ENCODE peak calls at places on chromosomes 13 and 19, in five cellular contexts. One of them, this sample, is unnamed.

GRCh38 chr13:51585696-51586095 is 1.4 kb downstream of the WDFY2 start:
- DNase-seq in cardiac fibroblast: peak
- DNase-seq in activated naive CD8-positive, alpha-beta T cell treated with anti-CD3 and anti-CD28 coated beads, Interleukin-2, amount 50 U/mL, for 24 hours: no peak
- DNase-seq in upper lobe of right lung: no peak
- DNase-seq in NAMALWA: peak
- DNase-seq in this sample: no peak

GRCh38 chr19:45663800-45664199 is 4.2 kb upstream of the GIPR start:
- DNase-seq in activated naive CD8-positive, alpha-beta T cell treated with anti-CD3 and anti-CD28 coated beads, Interleukin-2, amount 50 U/mL, for 24 hours: no peak
- DNase-seq in NAMALWA: no peak
- DNase-seq in cardiac fibroblast: no peak
- DNase-seq in upper lobe of right lung: no peak
- DNase-seq in this sample: no peak

GRCh38 chr13:49214917-49215376 is 5.2 kb upstream of the MLNR start:
- DNase-seq in cardiac fibroblast: peak
- DNase-seq in upper lobe of right lung: peak
- DNase-seq in NAMALWA: peak
- DNase-seq in activated naive CD8-positive, alpha-beta T cell treated with anti-CD3 and anti-CD28 coated beads, Interleukin-2, amount 50 U/mL, for 24 hours: peak
- DNase-seq in this sample: peak

GRCh38 chr19:56611288-56611687 is 16.2 kb downstream of the ZNF71 start:
- DNase-seq in activated naive CD8-positive, alpha-beta T cell treated with anti-CD3 and anti-CD28 coated beads, Interleukin-2, amount 50 U/mL, for 24 hours: no peak
- DNase-seq in NAMALWA: no peak
- DNase-seq in cardiac fibroblast: no peak
- DNase-seq in upper lobe of right lung: no peak
- DNase-seq in this sample: no peak

GRCh38 chr19:53328967-53329366 is 4.6 kb upstream of the ZNF845 start:
- DNase-seq in cardiac fibroblast: peak
- DNase-seq in NAMALWA: no peak
- DNase-seq in upper lobe of right lung: peak
- DNase-seq in activated naive CD8-positive, alpha-beta T cell treated with anti-CD3 and anti-CD28 coated beads, Interleukin-2, amount 50 U/mL, for 24 hours: no peak
- DNase-seq in this sample: peak

GRCh38 chr13:43425234-43425633 is 361.5 kb downstream of the ENOX1 start:
- DNase-seq in upper lobe of right lung: no peak
- DNase-seq in cardiac fibroblast: no peak
- DNase-seq in NAMALWA: no peak
- DNase-seq in activated naive CD8-positive, alpha-beta T cell treated with anti-CD3 and anti-CD28 coated beads, Interleukin-2, amount 50 U/mL, for 24 hours: no peak
- DNase-seq in this sample: no peak

GRCh38 chr13:73851104-73851503 is 283.1 kb downstream of the KLF12 start:
- DNase-seq in activated naive CD8-positive, alpha-beta T cell treated with anti-CD3 and anti-CD28 coated beads, Interleukin-2, amount 50 U/mL, for 24 hours: no peak
- DNase-seq in cardiac fibroblast: peak
- DNase-seq in upper lobe of right lung: no peak
- DNase-seq in NAMALWA: no peak
- DNase-seq in this sample: no peak

GRCh38 chr13:60679928-60680693 is 283.1 kb downstream of the TDRD3 start:
- DNase-seq in activated naive CD8-positive, alpha-beta T cell treated with anti-CD3 and anti-CD28 coated beads, Interleukin-2, amount 50 U/mL, for 24 hours: no peak
- DNase-seq in upper lobe of right lung: no peak
- DNase-seq in cardiac fibroblast: peak
- DNase-seq in NAMALWA: no peak
- DNase-seq in this sample: no peak

GRCh38 chr19:2274185-2274711 is 7.7 kb downstream of the PEAK3 start:
- DNase-seq in NAMALWA: no peak
- DNase-seq in activated naive CD8-positive, alpha-beta T cell treated with anti-CD3 and anti-CD28 coated beads, Interleukin-2, amount 50 U/mL, for 24 hours: no peak
- DNase-seq in upper lobe of right lung: no peak
- DNase-seq in cardiac fibroblast: no peak
- DNase-seq in this sample: no peak

GRCh38 chr19:38270587-38271167 is 6.3 kb downstream of the SPINT2 start:
- DNase-seq in upper lobe of right lung: no peak
- DNase-seq in cardiac fibroblast: peak
- DNase-seq in NAMALWA: no peak
- DNase-seq in activated naive CD8-positive, alpha-beta T cell treated with anti-CD3 and anti-CD28 coated beads, Interleukin-2, amount 50 U/mL, for 24 hours: no peak
- DNase-seq in this sample: no peak

GRCh38 chr19:15640294-15640903 is at the start of gene CYP4F3:
- DNase-seq in upper lobe of right lung: peak
- DNase-seq in cardiac fibroblast: no peak
- DNase-seq in NAMALWA: no peak
- DNase-seq in activated naive CD8-positive, alpha-beta T cell treated with anti-CD3 and anti-CD28 coated beads, Interleukin-2, amount 50 U/mL, for 24 hours: no peak
- DNase-seq in this sample: no peak

GRCh38 chr13:112240076-112240475 is 136.1 kb upstream of the SPACA7 start:
- DNase-seq in activated naive CD8-positive, alpha-beta T cell treated with anti-CD3 and anti-CD28 coated beads, Interleukin-2, amount 50 U/mL, for 24 hours: no peak
- DNase-seq in upper lobe of right lung: peak
- DNase-seq in NAMALWA: no peak
- DNase-seq in cardiac fibroblast: no peak
- DNase-seq in this sample: no peak

GRCh38 chr19:13804830-13805683 is 9.8 kb downstream of the ZSWIM4 start:
- DNase-seq in upper lobe of right lung: no peak
- DNase-seq in NAMALWA: no peak
- DNase-seq in activated naive CD8-positive, alpha-beta T cell treated with anti-CD3 and anti-CD28 coated beads, Interleukin-2, amount 50 U/mL, for 24 hours: no peak
- DNase-seq in cardiac fibroblast: no peak
- DNase-seq in this sample: peak

GRCh38 chr13:41652735-41653361 is 195.5 kb downstream of the RGCC start:
- DNase-seq in upper lobe of right lung: no peak
- DNase-seq in NAMALWA: peak
- DNase-seq in cardiac fibroblast: peak
- DNase-seq in activated naive CD8-positive, alpha-beta T cell treated with anti-CD3 and anti-CD28 coated beads, Interleukin-2, amount 50 U/mL, for 24 hours: peak
- DNase-seq in this sample: peak

GRCh38 chr13:109707044-109707794 is 79.2 kb downstream of the IRS2 start:
- DNase-seq in NAMALWA: peak
- DNase-seq in upper lobe of right lung: no peak
- DNase-seq in activated naive CD8-positive, alpha-beta T cell treated with anti-CD3 and anti-CD28 coated beads, Interleukin-2, amount 50 U/mL, for 24 hours: no peak
- DNase-seq in cardiac fibroblast: no peak
- DNase-seq in this sample: no peak

GRCh38 chr19:41302624-41303351 is 7.2 kb upstream of the CCDC97 start:
- DNase-seq in cardiac fibroblast: no peak
- DNase-seq in NAMALWA: no peak
- DNase-seq in activated naive CD8-positive, alpha-beta T cell treated with anti-CD3 and anti-CD28 coated beads, Interleukin-2, amount 50 U/mL, for 24 hours: peak
- DNase-seq in upper lobe of right lung: peak
- DNase-seq in this sample: peak

GRCh38 chr19:5775668-5776309 is 8.8 kb downstream of the PRR22 start:
- DNase-seq in cardiac fibroblast: peak
- DNase-seq in activated naive CD8-positive, alpha-beta T cell treated with anti-CD3 and anti-CD28 coated beads, Interleukin-2, amount 50 U/mL, for 24 hours: no peak
- DNase-seq in NAMALWA: no peak
- DNase-seq in upper lobe of right lung: no peak
- DNase-seq in this sample: no peak

GRCh38 chr19:17579523-17580244 is 24.2 kb downstream of the COLGALT1 start:
- DNase-seq in upper lobe of right lung: peak
- DNase-seq in NAMALWA: peak
- DNase-seq in cardiac fibroblast: peak
- DNase-seq in activated naive CD8-positive, alpha-beta T cell treated with anti-CD3 and anti-CD28 coated beads, Interleukin-2, amount 50 U/mL, for 24 hours: peak
- DNase-seq in this sample: peak

GRCh38 chr13:113176292-113176691 is 17.8 kb downstream of the PROZ start:
- DNase-seq in activated naive CD8-positive, alpha-beta T cell treated with anti-CD3 and anti-CD28 coated beads, Interleukin-2, amount 50 U/mL, for 24 hours: peak
- DNase-seq in cardiac fibroblast: no peak
- DNase-seq in upper lobe of right lung: no peak
- DNase-seq in NAMALWA: no peak
- DNase-seq in this sample: peak

GRCh38 chr13:47859129-47859528 is 141.9 kb downstream of the SUCLA2 start:
- DNase-seq in NAMALWA: no peak
- DNase-seq in cardiac fibroblast: peak
- DNase-seq in upper lobe of right lung: no peak
- DNase-seq in activated naive CD8-positive, alpha-beta T cell treated with anti-CD3 and anti-CD28 coated beads, Interleukin-2, amount 50 U/mL, for 24 hours: no peak
- DNase-seq in this sample: no peak

GRCh38 chr19:17517898-17518297 is 6.4 kb downstream of the PGLS start:
- DNase-seq in cardiac fibroblast: no peak
- DNase-seq in NAMALWA: no peak
- DNase-seq in activated naive CD8-positive, alpha-beta T cell treated with anti-CD3 and anti-CD28 coated beads, Interleukin-2, amount 50 U/mL, for 24 hours: no peak
- DNase-seq in upper lobe of right lung: no peak
- DNase-seq in this sample: no peak

This sample was measured in activated CD8-positive, alpha-beta T cell treated with anti-CD3 and anti-CD28 coated beads for 36 hours.